ENCODE peak calls at places on chromosomes 5 and 9, in five cellular contexts. Y, K, P, D and T are unnamed samples.

GRCh38 chr5:137699291-137700281 is 36.3 kb downstream of the KLHL3 start:
- DNase-seq in K (no peak), D (no peak), P (no peak), Y (peak), T (peak)

GRCh38 chr5:40480392-40480791 is 199.3 kb upstream of the PTGER4 start:
- DNase-seq in D (no peak), Y (no peak), P (no peak), K (no peak), T (no peak)

GRCh38 chr5:126826619-126827215 is 49.8 kb downstream of the LMNB1 start:
- DNase-seq in Y (no peak), K (no peak), P (no peak), D (no peak), T (no peak)

GRCh38 chr5:82861705-82862104 is 215.5 kb downstream of the TMEM167A start:
- DNase-seq in P (no peak), D (no peak), Y (peak), K (peak), T (no peak)

GRCh38 chr9:114110180-114110579 is 11.1 kb upstream of the KIF12 start:
- DNase-seq in Y (peak), K (peak), D (no peak), P (no peak), T (no peak)

GRCh38 chr9:7784472-7784871 is 15.1 kb downstream of the DMAC1 start:
- DNase-seq in P (no peak), K (no peak), Y (no peak), D (no peak), T (no peak)

GRCh38 chr9:98290411-98290810 is 35.0 kb upstream of the TBC1D2 start:
- DNase-seq in K (no peak), D (no peak), P (no peak), Y (no peak), T (no peak)

GRCh38 chr9:2109066-2109650 is 94.0 kb downstream of the SMARCA2 start:
- DNase-seq in Y (no peak), D (no peak), K (peak), P (no peak), T (no peak)

GRCh38 chr5:134975843-134976242 is 8.1 kb downstream of the CATSPER3 start:
- DNase-seq in P (no peak), K (no peak), D (no peak), Y (no peak), T (no peak)

GRCh38 chr9:115675834-115676233 is 477.8 kb upstream of the PAPPA start:
- DNase-seq in D (no peak), K (no peak), P (no peak), Y (no peak), T (no peak)

GRCh38 chr5:177336603-177337494 is 14.6 kb downstream of the LMAN2 start:
- DNase-seq in K (no peak), Y (no peak), P (peak), D (no peak), T (no peak)

GRCh38 chr5:115455241-115455640 is 89.3 kb downstream of the FEM1C start:
- DNase-seq in D (no peak), Y (peak), P (no peak), K (peak), T (no peak)

GRCh38 chr9:129720181-129720864 is 32.5 kb downstream of the PTGES start:
- DNase-seq in K (no peak), P (no peak), Y (no peak), D (no peak), T (peak)

GRCh38 chr9:79617395-79617794 is 45.6 kb downstream of the TLE4 start:
- DNase-seq in P (no peak), K (peak), D (peak), Y (peak), T (no peak)

DNA sequence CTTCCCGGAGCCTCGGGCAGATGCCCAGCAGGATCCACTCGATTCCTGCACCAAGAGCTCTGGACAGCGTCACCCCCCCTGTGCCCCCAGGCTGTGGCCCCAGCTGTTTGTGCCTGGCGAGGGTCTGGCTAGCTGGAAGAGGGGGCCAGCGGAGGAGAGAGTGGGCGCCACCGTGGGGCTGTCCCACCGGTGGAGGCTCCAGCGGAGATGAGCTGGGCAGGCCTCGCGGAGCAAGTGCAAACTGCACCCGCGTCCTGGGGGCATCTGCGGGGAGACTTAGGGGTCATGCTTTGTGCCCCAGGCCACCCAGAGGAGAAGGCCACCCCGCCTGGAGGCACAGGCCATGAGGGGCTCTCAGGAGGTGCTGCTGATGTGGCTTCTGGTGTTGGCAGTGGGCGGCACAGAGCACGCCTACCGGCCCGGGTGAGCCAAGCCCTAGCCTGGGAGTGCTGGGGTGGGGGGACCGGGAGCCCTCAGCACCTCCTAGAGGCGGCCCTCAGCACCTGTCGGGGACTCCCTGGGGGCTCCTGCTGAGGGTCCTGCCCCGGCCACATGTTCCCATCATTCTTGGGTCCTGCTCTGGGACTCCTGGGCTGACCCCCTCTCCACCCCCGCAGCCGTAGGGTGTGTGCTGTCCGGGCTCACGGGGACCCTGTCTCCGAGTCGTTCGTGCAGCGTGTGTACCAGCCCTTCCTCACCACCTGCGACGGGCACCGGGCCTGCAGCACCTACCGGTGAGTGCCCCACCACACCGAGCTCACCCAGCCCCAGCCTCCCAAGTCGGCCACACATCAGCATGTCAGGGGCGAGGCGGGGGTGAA is 5.4 kb downstream of the EGFL7 start:
- DNase-seq in K (no peak), P (no peak), D (no peak), Y (no peak), T (no peak)
- H3K4me3 ChIP-seq in K (no peak), P (peak), D (peak), Y (no peak), T (no peak)

DNA sequence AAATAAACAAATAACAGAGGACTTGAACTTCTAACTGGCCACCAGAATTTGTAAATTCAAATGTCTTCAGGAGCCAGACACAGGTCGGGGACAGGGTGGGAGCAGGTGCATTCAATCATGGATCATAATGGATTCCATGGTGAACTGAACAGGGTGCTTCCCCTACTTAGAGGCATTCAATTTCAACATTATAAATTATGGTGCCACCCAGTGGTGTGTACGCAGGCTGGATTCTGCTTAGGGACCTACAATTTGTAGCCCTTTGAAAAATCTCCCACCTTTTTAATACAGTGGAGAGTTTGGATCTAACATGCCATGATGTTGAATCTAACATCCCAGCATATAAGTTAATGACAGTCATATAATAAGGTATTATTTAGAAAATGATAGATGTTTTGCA is 22.3 kb downstream of the KLF9 start:
- DNase-seq in D (no peak), Y (no peak), K (peak), P (no peak), T (no peak)
- TF ChIP-seq CTCF in D (no peak), Y (peak), K (peak), P (peak), T (peak)

GRCh38 chr5:32277782-32278181 is 35.0 kb downstream of the MTMR12 start:
- DNase-seq in P (no peak), K (no peak), Y (no peak), D (no peak), T (no peak)

GRCh38 chr5:32276173-32276853 is 36.4 kb downstream of the MTMR12 start:
- DNase-seq in P (no peak), D (no peak), Y (peak), K (peak), T (peak)

GRCh38 chr5:32275421-32275765 is 37.3 kb downstream of the MTMR12 start:
- DNase-seq in Y (no peak), D (no peak), K (no peak), P (no peak), T (no peak)

GRCh38 chr5:32272746-32273145 is 40.0 kb downstream of the MTMR12 start:
- DNase-seq in P (no peak), K (no peak), D (no peak), Y (no peak), T (no peak)

GRCh38 chr5:32274548-32275420 is 38.0 kb downstream of the MTMR12 start:
- DNase-seq in P (no peak), Y (peak), K (peak), D (no peak), T (peak)
- H3K27ac ChIP-seq in P (peak), Y (peak), K (peak), D (no peak), T (no peak)

GRCh38 chr9:128118971-128119665 is 8.4 kb downstream of the PTGES2 start:
- DNase-seq in D (peak), P (peak), Y (no peak), K (no peak), T (no peak)

GRCh38 chr9:128116104-128117083 is 11.1 kb downstream of the PTGES2 start:
- DNase-seq in K (no peak), P (peak), Y (no peak), D (peak), T (peak)

GRCh38 chr9:128118472-128118857 is 9.1 kb downstream of the PTGES2 start:
- DNase-seq in D (peak), K (no peak), P (no peak), Y (no peak), T (no peak)

GRCh38 chr9:128120061-128120740 is 7.3 kb downstream of the PTGES2 start:
- DNase-seq in Y (no peak), K (no peak), D (no peak), P (peak), T (no peak)

DNA sequence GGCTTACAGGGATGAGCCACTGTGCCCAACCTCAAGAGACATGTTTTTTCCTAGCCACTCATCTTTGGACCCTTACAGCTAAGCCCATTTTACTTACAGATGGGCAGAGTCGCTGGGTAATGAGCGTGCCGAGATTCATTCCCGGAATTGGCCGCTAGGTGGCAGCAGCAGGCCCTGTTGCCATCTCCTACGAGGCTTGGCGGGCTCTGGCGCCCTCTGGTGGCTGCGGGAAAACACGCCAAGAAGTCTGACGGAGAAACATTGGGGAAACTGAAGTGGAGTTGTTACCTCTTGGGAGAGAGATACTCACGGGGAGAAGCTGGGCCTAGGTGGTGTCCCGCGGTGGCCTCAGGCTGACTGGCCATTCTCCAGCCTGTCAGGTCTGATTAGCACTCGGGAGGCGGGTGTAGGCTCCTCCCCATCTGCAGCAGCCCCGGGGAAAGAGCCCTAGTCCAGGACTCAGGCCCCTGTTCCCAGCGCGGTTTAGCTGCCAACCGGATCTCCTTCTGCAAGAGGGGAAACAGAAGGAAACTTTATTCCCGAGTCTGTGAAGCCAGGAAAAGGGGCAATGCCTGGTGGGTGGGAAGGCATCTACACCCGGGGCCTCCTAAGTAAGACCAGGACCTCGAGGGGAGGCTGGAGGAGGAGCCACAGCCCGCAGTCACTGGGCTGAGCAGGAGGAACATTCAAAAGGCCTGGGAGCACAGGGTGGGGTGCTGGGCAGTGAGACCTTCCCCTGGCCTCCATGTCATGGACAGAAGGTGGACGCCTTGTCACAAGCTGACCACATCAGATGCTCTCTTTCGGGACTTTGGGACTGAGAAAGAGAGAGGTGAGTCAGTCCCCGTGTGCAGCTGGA is 9.7 kb downstream of the PTGES2 start:
- DNase-seq in D (peak), K (peak), P (peak), Y (peak), T (peak)
- H3K4me3 ChIP-seq in D (no peak), K (no peak), P (no peak), Y (no peak), T (no peak)

DNA sequence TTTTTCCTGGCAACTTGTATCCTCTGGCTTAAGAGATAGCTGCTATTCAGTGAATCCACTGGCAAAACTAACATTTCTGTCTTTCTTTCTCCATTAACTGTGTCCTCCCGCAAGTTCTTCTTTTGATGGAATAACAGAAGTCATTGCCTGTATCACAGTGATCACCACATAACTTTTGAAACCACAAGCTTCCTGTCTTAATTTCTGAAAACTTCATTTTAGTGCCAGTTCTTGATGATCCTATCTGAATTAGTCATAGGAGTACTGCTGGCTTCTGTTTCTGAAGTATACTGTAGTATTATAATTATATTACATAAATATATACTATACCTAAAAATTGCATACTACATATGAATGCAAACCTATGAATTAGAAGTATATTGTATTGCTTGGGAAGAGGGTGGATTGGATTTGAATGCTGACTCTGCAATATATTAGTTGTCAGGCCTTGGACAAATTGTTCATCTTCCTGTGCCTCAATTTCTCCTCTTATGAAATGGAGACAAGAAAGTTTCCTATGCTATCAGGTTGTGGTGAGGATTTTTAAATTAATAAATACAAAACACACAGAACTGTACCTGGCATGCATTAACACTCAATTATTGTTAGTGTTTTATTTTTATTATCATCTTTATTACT is 441.6 kb downstream of the CETN3 start:
- DNase-seq in D (no peak), Y (peak), P (no peak), K (peak), T (no peak)
- TF ChIP-seq CTCF in D (no peak), Y (no peak), P (no peak), K (no peak), T (no peak)

DNA sequence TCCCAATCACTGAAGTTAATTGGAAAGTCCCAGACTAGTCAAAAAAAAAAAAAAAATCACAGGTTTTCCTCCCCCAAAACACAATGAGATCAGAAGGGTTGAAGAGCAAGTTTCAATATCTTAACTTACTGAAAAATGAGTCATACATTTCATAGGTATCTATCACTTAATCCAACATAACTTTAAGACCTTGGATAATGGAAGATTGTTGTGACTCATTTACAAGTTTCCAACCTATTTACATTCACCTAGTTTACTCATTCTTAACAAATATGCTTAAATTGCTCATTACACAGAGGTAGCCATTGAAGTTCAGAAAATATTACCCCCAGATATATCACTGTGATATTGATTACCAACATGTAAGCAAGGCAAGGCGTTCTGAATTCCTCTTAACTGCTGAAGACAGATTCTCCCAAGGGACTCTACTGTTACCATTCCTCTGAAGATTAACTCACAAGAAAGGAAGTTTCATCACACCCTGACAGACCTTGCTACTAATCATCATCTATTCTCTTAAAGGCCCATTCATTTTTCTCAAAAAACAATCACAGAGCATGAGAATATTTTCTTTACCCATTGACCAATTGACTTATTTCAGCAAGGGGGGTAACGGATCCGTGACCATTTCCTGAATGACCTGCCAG is 563.8 kb downstream of the TLE1 start:
- DNase-seq in K (no peak), Y (peak), P (no peak), D (no peak), T (no peak)
- H3K27ac ChIP-seq in K (no peak), Y (no peak), P (no peak), D (no peak), T (no peak)

GRCh38 chr9:12785941-12786340 is 11.1 kb downstream of the LURAP1L start:
- DNase-seq in P (no peak), K (no peak), Y (no peak), D (no peak), T (no peak)

GRCh38 chr9:12794024-12794799 is 19.4 kb downstream of the LURAP1L start:
- DNase-seq in K (peak), D (no peak), Y (peak), P (no peak), T (no peak)

GRCh38 chr9:12785251-12785880 is 10.5 kb downstream of the LURAP1L start:
- DNase-seq in Y (no peak), P (peak), D (peak), K (peak), T (no peak)

GRCh38 chr9:12790883-12791282 is 16.1 kb downstream of the LURAP1L start:
- DNase-seq in K (no peak), P (no peak), Y (no peak), D (no peak), T (no peak)

GRCh38 chr9:12790026-12790425 is 15.2 kb downstream of the LURAP1L start:
- DNase-seq in Y (no peak), K (no peak), P (no peak), D (no peak), T (no peak)
- H3K4me3 ChIP-seq in Y (no peak), K (peak), P (no peak), D (no peak), T (no peak)

GRCh38 chr9:38058452-38059232 is 10.4 kb downstream of the SHB start:
- DNase-seq in K (no peak), P (no peak), Y (peak), D (no peak), T (peak)
- TF ChIP-seq CTCF in K (no peak), P (no peak), Y (no peak), D (no peak), T (peak)

DNA sequence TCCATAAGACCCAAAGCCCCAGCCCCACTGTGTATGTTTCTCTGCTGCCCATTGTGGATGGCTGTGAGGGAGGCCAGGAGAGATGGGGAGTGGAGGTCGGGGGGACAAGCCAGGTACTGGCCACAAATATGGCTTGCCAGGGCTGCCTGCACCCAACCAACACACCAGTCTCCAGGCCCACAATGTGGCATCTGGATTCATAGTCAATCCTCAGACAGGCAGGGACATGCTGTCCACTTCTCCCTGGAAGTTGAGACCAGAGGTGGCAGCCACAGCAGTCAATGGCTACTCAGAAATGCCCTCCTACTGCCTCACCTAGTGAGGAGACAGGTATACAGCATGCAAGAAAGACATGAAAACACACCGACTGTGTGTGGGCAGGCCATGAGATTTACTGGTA is 61.2 kb upstream of the SLC25A51 start:
- DNase-seq in Y (no peak), D (no peak), P (no peak), K (no peak), T (no peak)
- H3K27ac ChIP-seq in Y (no peak), D (peak), P (peak), K (peak), T (no peak)